ENCODE peak calls at places on chromosomes 5 and 9, in ten cellular contexts. One of them, this sample, is unnamed.

GRCh38 chr5:5659066-5659465 is 236.6 kb downstream of the ICE1 start:
- DNase-seq in ovary: no peak
- DNase-seq in A549: no peak
- DNase-seq in suprapubic skin: no peak
- DNase-seq in upper lobe of left lung: no peak
- DNase-seq in stomach: no peak
- DNase-seq in esophagus muscularis mucosa: no peak
- DNase-seq in sigmoid colon: no peak
- DNase-seq in tibial nerve: no peak
- DNase-seq in HepG2: no peak
- DNase-seq in this sample: no peak

GRCh38 chr9:135075234-135076142 is 12.0 kb upstream of the OLFM1 start:
- DNase-seq in esophagus muscularis mucosa: no peak
- DNase-seq in stomach: peak
- DNase-seq in suprapubic skin: peak
- DNase-seq in HepG2: no peak
- DNase-seq in sigmoid colon: peak
- DNase-seq in upper lobe of left lung: peak
- DNase-seq in tibial nerve: peak
- DNase-seq in A549: no peak
- DNase-seq in ovary: peak
- DNase-seq in this sample: peak

GRCh38 chr9:108552459-108553040 is 303.2 kb downstream of the ACTL7B start:
- DNase-seq in sigmoid colon: no peak
- DNase-seq in esophagus muscularis mucosa: peak
- DNase-seq in tibial nerve: no peak
- DNase-seq in suprapubic skin: no peak
- DNase-seq in HepG2: no peak
- DNase-seq in upper lobe of left lung: no peak
- DNase-seq in ovary: no peak
- DNase-seq in stomach: peak
- DNase-seq in A549: peak
- DNase-seq in this sample: peak

GRCh38 chr9:106449528-106449927 is 413.4 kb upstream of the ZNF462 start:
- DNase-seq in esophagus muscularis mucosa: no peak
- DNase-seq in upper lobe of left lung: no peak
- DNase-seq in tibial nerve: no peak
- DNase-seq in suprapubic skin: no peak
- DNase-seq in sigmoid colon: no peak
- DNase-seq in A549: no peak
- DNase-seq in stomach: no peak
- DNase-seq in HepG2: no peak
- DNase-seq in ovary: no peak
- DNase-seq in this sample: no peak

GRCh38 chr5:98780390-98780789 is 6.9 kb downstream of the RGMB start:
- DNase-seq in stomach: no peak
- DNase-seq in suprapubic skin: no peak
- DNase-seq in upper lobe of left lung: no peak
- DNase-seq in sigmoid colon: no peak
- DNase-seq in HepG2: no peak
- DNase-seq in esophagus muscularis mucosa: no peak
- DNase-seq in tibial nerve: no peak
- DNase-seq in A549: no peak
- DNase-seq in ovary: no peak
- DNase-seq in this sample: no peak

GRCh38 chr5:41955432-41956024 is 30.4 kb downstream of the FBXO4 start:
- DNase-seq in upper lobe of left lung: no peak
- DNase-seq in A549: no peak
- DNase-seq in sigmoid colon: no peak
- DNase-seq in ovary: no peak
- DNase-seq in tibial nerve: no peak
- DNase-seq in esophagus muscularis mucosa: no peak
- DNase-seq in stomach: no peak
- DNase-seq in suprapubic skin: no peak
- DNase-seq in HepG2: peak
- DNase-seq in this sample: no peak

GRCh38 chr5:65076251-65076869 is 307.6 kb downstream of the CWC27 start:
- DNase-seq in tibial nerve: peak
- DNase-seq in upper lobe of left lung: no peak
- DNase-seq in sigmoid colon: no peak
- DNase-seq in stomach: no peak
- DNase-seq in suprapubic skin: no peak
- DNase-seq in HepG2: peak
- DNase-seq in ovary: peak
- DNase-seq in esophagus muscularis mucosa: no peak
- DNase-seq in A549: peak
- DNase-seq in this sample: peak

GRCh38 chr5:73552642-73553041 is 12.8 kb downstream of the ANKRA2 start:
- DNase-seq in sigmoid colon: no peak
- DNase-seq in stomach: no peak
- DNase-seq in upper lobe of left lung: no peak
- DNase-seq in esophagus muscularis mucosa: no peak
- DNase-seq in tibial nerve: no peak
- DNase-seq in A549: no peak
- DNase-seq in HepG2: no peak
- DNase-seq in ovary: no peak
- DNase-seq in suprapubic skin: no peak
- DNase-seq in this sample: no peak

DNA sequence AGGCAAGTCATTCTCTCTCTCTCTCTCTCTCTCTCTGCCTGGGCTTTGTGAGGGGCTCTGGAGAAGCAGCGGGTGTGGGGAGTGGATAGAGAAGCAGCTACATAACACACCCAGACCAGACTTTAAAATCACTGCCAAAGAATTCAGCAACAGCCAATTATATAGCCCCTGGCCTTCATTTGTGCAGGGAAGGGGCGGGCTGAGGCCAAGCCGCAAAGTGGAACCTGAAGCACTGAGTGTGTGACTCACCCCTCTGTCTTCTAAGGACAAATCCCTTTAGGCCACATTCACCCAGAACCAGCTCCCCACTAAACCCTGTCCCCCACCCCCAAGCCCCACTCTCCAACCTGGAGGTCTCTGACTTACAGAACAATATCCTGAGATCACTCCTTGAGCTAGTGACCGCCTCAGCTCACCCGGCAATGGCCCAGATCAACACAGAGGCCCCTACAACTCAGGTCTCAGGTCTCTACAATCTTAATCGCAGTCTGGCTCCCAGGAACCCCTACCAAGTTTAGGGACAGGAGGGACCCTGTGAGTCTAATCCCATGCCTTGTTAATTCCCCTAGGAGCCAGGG is 6.0 kb downstream of the B4GALT1 start:
- DNase-seq in upper lobe of left lung: no peak
- DNase-seq in A549: peak
- DNase-seq in esophagus muscularis mucosa: no peak
- DNase-seq in tibial nerve: peak
- DNase-seq in ovary: peak
- DNase-seq in suprapubic skin: peak
- DNase-seq in stomach: peak
- DNase-seq in sigmoid colon: peak
- DNase-seq in HepG2: no peak
- DNase-seq in this sample: peak
- TF ChIP-seq POLR2A in upper lobe of left lung: peak
- TF ChIP-seq POLR2A in A549: no peak
- TF ChIP-seq POLR2A in esophagus muscularis mucosa: peak
- TF ChIP-seq POLR2A in tibial nerve: no peak
- TF ChIP-seq POLR2A in ovary: no peak
- TF ChIP-seq POLR2A in suprapubic skin: no peak
- TF ChIP-seq POLR2A in stomach: no peak
- TF ChIP-seq POLR2A in sigmoid colon: no peak
- TF ChIP-seq POLR2A in HepG2: no peak
- TF ChIP-seq POLR2A in this sample: peak

GRCh38 chr5:14036514-14036913 is 92.0 kb upstream of the DNAH5 start:
- DNase-seq in stomach: no peak
- DNase-seq in suprapubic skin: no peak
- DNase-seq in esophagus muscularis mucosa: no peak
- DNase-seq in sigmoid colon: no peak
- DNase-seq in HepG2: no peak
- DNase-seq in ovary: no peak
- DNase-seq in upper lobe of left lung: no peak
- DNase-seq in tibial nerve: no peak
- DNase-seq in A549: peak
- DNase-seq in this sample: no peak

GRCh38 chr5:14034991-14035390 is 90.5 kb upstream of the DNAH5 start:
- DNase-seq in sigmoid colon: no peak
- DNase-seq in upper lobe of left lung: no peak
- DNase-seq in A549: no peak
- DNase-seq in HepG2: no peak
- DNase-seq in ovary: no peak
- DNase-seq in stomach: no peak
- DNase-seq in tibial nerve: no peak
- DNase-seq in suprapubic skin: no peak
- DNase-seq in esophagus muscularis mucosa: peak
- DNase-seq in this sample: no peak

GRCh38 chr5:14036947-14037346 is 92.5 kb upstream of the DNAH5 start:
- DNase-seq in A549: peak
- DNase-seq in suprapubic skin: no peak
- DNase-seq in tibial nerve: no peak
- DNase-seq in stomach: no peak
- DNase-seq in sigmoid colon: no peak
- DNase-seq in ovary: no peak
- DNase-seq in HepG2: no peak
- DNase-seq in upper lobe of left lung: no peak
- DNase-seq in esophagus muscularis mucosa: no peak
- DNase-seq in this sample: no peak

GRCh38 chr5:14038341-14038959 is 94.0 kb upstream of the DNAH5 start:
- DNase-seq in sigmoid colon: no peak
- DNase-seq in A549: peak
- DNase-seq in HepG2: peak
- DNase-seq in tibial nerve: no peak
- DNase-seq in ovary: no peak
- DNase-seq in stomach: no peak
- DNase-seq in esophagus muscularis mucosa: peak
- DNase-seq in suprapubic skin: no peak
- DNase-seq in upper lobe of left lung: no peak
- DNase-seq in this sample: no peak

DNA sequence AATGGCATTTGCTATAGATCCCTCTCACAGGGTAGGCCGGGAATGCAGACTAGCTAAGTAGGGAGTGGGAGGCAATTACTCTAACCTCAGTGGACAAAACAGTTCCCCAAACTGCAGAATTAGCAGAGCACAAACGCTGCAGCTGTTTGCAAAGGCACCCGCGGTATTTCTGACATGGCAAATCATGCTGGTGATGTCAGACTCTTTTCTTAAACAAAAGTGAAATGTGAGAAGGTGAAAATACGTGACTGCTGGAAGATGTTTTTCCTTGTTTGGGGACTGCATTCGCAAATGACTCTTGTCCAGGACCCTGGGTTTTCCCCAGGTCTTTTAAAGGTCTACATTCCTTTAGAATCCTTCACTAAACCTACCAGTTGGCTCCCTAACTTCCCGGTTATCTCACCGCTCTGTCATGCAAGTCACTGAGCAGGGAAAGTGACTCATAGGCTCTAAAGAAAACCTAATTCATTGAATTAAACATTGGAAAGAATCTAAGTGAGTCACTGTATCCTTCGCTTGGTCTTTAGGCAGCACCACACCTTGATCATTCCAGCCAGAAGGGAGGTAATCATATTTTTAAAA is 91.5 kb upstream of the DNAH5 start:
- DNase-seq in sigmoid colon: no peak
- DNase-seq in esophagus muscularis mucosa: no peak
- DNase-seq in suprapubic skin: no peak
- DNase-seq in stomach: no peak
- DNase-seq in tibial nerve: peak
- DNase-seq in A549: peak
- DNase-seq in upper lobe of left lung: no peak
- DNase-seq in HepG2: peak
- DNase-seq in ovary: no peak
- DNase-seq in this sample: peak
- TF ChIP-seq EP300 in sigmoid colon: no peak
- TF ChIP-seq EP300 in esophagus muscularis mucosa: no peak
- TF ChIP-seq EP300 in suprapubic skin: no peak
- TF ChIP-seq EP300 in stomach: no peak
- TF ChIP-seq EP300 in tibial nerve: peak
- TF ChIP-seq EP300 in A549: peak
- TF ChIP-seq EP300 in upper lobe of left lung: no peak
- TF ChIP-seq EP300 in HepG2: peak
- TF ChIP-seq EP300 in ovary: no peak
- TF ChIP-seq EP300 in this sample: no peak

DNA sequence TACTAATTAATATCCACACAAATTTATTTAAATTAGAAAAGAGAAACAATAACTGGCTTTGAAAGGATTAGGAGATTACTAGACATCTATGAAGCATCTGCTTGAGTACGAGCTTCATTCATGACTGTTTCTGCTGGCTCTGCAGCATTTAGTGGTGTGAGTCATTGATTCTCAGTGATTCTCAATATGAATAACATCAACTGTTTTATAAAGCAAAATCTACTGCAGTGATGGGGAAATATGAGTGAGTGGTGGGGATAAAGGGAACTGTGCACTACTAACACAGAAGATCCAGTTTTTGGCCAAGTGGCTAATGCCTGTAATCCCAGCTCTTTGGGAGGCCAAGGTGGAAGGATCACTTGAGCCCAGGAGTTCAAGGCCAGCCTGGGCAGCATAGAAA is 8.4 kb downstream of the FNBP1 start:
- DNase-seq in suprapubic skin: no peak
- DNase-seq in esophagus muscularis mucosa: no peak
- DNase-seq in upper lobe of left lung: no peak
- DNase-seq in A549: no peak
- DNase-seq in HepG2: no peak
- DNase-seq in ovary: no peak
- DNase-seq in tibial nerve: no peak
- DNase-seq in sigmoid colon: no peak
- DNase-seq in stomach: no peak
- DNase-seq in this sample: no peak
- TF ChIP-seq POLR2A in suprapubic skin: no peak
- TF ChIP-seq POLR2A in esophagus muscularis mucosa: no peak
- TF ChIP-seq POLR2A in upper lobe of left lung: no peak
- TF ChIP-seq POLR2A in A549: no peak
- TF ChIP-seq POLR2A in HepG2: no peak
- TF ChIP-seq POLR2A in ovary: no peak
- TF ChIP-seq POLR2A in tibial nerve: no peak
- TF ChIP-seq POLR2A in sigmoid colon: no peak
- TF ChIP-seq POLR2A in stomach: no peak
- TF ChIP-seq POLR2A in this sample: no peak

DNA sequence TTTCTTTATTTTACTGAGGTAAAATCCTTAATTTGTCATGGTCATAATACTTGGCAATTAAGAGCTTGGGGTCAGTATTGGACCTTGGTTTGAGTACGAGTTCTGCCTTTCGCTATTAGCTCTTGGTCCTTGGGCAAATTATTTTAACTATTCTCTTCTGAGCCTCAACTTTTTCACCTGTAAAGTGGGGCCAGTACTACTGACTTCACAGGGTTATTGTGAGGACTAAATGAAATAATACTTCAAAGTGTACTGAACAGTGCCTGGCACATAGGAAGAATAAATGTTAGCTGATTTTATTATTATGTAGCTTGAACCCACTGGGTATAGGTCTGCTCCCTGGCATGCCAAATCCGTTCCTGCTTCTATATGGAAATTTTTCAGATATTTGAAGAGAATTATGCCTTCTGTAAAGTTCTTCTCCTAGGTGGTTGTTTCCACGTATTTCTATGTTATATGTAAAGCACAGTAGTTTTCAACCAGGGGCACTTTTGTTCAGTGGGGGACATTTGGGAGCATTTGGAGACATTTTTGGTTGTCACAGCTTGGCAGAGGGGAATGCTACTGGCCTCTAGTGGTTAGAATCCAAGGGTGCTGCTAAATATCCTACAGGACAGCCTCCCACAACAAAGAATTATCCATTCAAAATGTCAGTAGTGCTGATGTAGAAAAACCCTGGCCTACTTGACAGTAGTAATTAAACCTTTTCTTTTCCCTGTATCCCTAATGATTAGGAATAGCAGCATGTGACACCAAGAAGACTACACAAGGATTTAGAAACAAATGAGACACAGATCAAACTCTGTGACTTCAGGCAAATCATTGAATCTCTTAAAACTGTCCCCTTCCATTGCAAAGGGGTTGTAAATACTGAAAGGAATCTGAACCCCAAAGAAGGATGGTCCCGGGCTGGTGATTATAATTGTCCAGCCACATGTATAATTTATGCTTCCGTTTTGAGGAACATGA is 4.5 kb downstream of the RCL1 start:
- DNase-seq in A549: peak
- DNase-seq in suprapubic skin: no peak
- DNase-seq in tibial nerve: peak
- DNase-seq in sigmoid colon: no peak
- DNase-seq in HepG2: peak
- DNase-seq in upper lobe of left lung: no peak
- DNase-seq in stomach: no peak
- DNase-seq in esophagus muscularis mucosa: no peak
- DNase-seq in ovary: no peak
- DNase-seq in this sample: no peak
- TF ChIP-seq EP300 in A549: no peak
- TF ChIP-seq EP300 in suprapubic skin: no peak
- TF ChIP-seq EP300 in tibial nerve: no peak
- TF ChIP-seq EP300 in sigmoid colon: no peak
- TF ChIP-seq EP300 in HepG2: no peak
- TF ChIP-seq EP300 in upper lobe of left lung: no peak
- TF ChIP-seq EP300 in stomach: no peak
- TF ChIP-seq EP300 in esophagus muscularis mucosa: no peak
- TF ChIP-seq EP300 in ovary: no peak
- TF ChIP-seq EP300 in this sample: no peak

This sample was measured in transverse colon.